ENCODE peak calls at places on chromosomes 6 and 20, in nine cellular contexts. One of them, this sample, is unnamed.
A peak's percentile ranks its signal among the peaks of the same experiment; 100 is the strongest.

GRCh38 chr6:26195924-26196845 is 109.0 kb downstream of the HFE start:
- DNase-seq in testis: no peak
- DNase-seq in Calu3: no peak
- DNase-seq in breast epithelium: no peak
- DNase-seq in H1: no peak
- DNase-seq in GM10248: no peak
- DNase-seq in lung: no peak
- DNase-seq in WTC11: no peak
- DNase-seq in CD4-positive, alpha-beta T cell: no peak
- DNase-seq in this sample: peak; percentile 26

GRCh38 chr20:38573381-38573780 is 7.6 kb upstream of the ADIG start:
- DNase-seq in testis: no peak
- DNase-seq in Calu3: no peak
- DNase-seq in breast epithelium: no peak
- DNase-seq in H1: no peak
- DNase-seq in GM10248: no peak
- DNase-seq in lung: no peak
- DNase-seq in WTC11: no peak
- DNase-seq in CD4-positive, alpha-beta T cell: no peak
- DNase-seq in this sample: no peak

GRCh38 chr20:4894409-4894808 is 106.9 kb downstream of the SLC23A2 start:
- DNase-seq in testis: no peak
- DNase-seq in Calu3: no peak
- DNase-seq in breast epithelium: no peak
- DNase-seq in H1: no peak
- DNase-seq in GM10248: no peak
- DNase-seq in lung: no peak
- DNase-seq in WTC11: no peak
- DNase-seq in CD4-positive, alpha-beta T cell: no peak
- DNase-seq in this sample: no peak

GRCh38 chr20:34639755-34640222 is 37.1 kb downstream of the PIGU start:
- DNase-seq in testis: no peak
- DNase-seq in Calu3: peak; percentile 44
- DNase-seq in breast epithelium: no peak
- DNase-seq in H1: no peak
- DNase-seq in GM10248: no peak
- DNase-seq in lung: no peak
- DNase-seq in WTC11: no peak
- DNase-seq in CD4-positive, alpha-beta T cell: no peak
- DNase-seq in this sample: no peak

GRCh38 chr6:54916858-54917257 is 70.3 kb downstream of the FAM83B start:
- DNase-seq in testis: no peak
- DNase-seq in Calu3: no peak
- DNase-seq in breast epithelium: no peak
- DNase-seq in H1: no peak
- DNase-seq in GM10248: no peak
- DNase-seq in lung: no peak
- DNase-seq in WTC11: no peak
- DNase-seq in CD4-positive, alpha-beta T cell: no peak
- DNase-seq in this sample: no peak

GRCh38 chr6:126060400-126060799 is 74.1 kb downstream of the TRMT11 start:
- DNase-seq in testis: no peak
- DNase-seq in Calu3: no peak
- DNase-seq in breast epithelium: no peak
- DNase-seq in H1: no peak
- DNase-seq in GM10248: no peak
- DNase-seq in lung: no peak
- DNase-seq in WTC11: no peak
- DNase-seq in CD4-positive, alpha-beta T cell: no peak
- DNase-seq in this sample: no peak

GRCh38 chr20:32779500-32780215 is 17.5 kb downstream of the DNMT3B start:
- DNase-seq in testis: no peak
- DNase-seq in Calu3: no peak
- DNase-seq in breast epithelium: no peak
- DNase-seq in H1: no peak
- DNase-seq in GM10248: no peak
- DNase-seq in lung: no peak
- DNase-seq in WTC11: peak; percentile 81
- DNase-seq in CD4-positive, alpha-beta T cell: no peak
- DNase-seq in this sample: peak; percentile 98

GRCh38 chr6:24692415-24692814 is 25.5 kb downstream of the ACOT13 start:
- DNase-seq in testis: no peak
- DNase-seq in Calu3: no peak
- DNase-seq in breast epithelium: no peak
- DNase-seq in H1: no peak
- DNase-seq in GM10248: no peak
- DNase-seq in lung: no peak
- DNase-seq in WTC11: no peak
- DNase-seq in CD4-positive, alpha-beta T cell: no peak
- DNase-seq in this sample: no peak

GRCh38 chr20:56249244-56249955 is 868 bp downstream of the MC3R start:
- DNase-seq in testis: peak; percentile 53
- DNase-seq in Calu3: peak; percentile 4
- DNase-seq in breast epithelium: no peak
- DNase-seq in H1: peak; percentile 5
- DNase-seq in GM10248: peak; percentile 28
- DNase-seq in lung: no peak
- DNase-seq in WTC11: peak; percentile 17
- DNase-seq in CD4-positive, alpha-beta T cell: no peak
- DNase-seq in this sample: peak; percentile 1

GRCh38 chr6:131116755-131117360 is 18.4 kb upstream of the AKAP7 start:
- DNase-seq in testis: no peak
- DNase-seq in Calu3: peak; percentile 58
- DNase-seq in breast epithelium: no peak
- DNase-seq in H1: no peak
- DNase-seq in GM10248: peak; percentile 22
- DNase-seq in lung: no peak
- DNase-seq in WTC11: no peak
- DNase-seq in CD4-positive, alpha-beta T cell: no peak
- DNase-seq in this sample: no peak

GRCh38 chr6:84763397-84764331 is 734 bp downstream of the TBX18 start:
- DNase-seq in testis: peak; percentile 33
- DNase-seq in Calu3: peak; percentile 81
- DNase-seq in breast epithelium: no peak
- DNase-seq in H1: no peak
- DNase-seq in GM10248: no peak
- DNase-seq in lung: no peak
- DNase-seq in WTC11: peak; percentile 45
- DNase-seq in CD4-positive, alpha-beta T cell: no peak
- DNase-seq in this sample: peak; percentile 18

GRCh38 chr6:158011478-158011920 is 29.8 kb downstream of the SYNJ2 start:
- DNase-seq in testis: no peak
- DNase-seq in Calu3: no peak
- DNase-seq in breast epithelium: no peak
- DNase-seq in H1: no peak
- DNase-seq in GM10248: no peak
- DNase-seq in lung: no peak
- DNase-seq in WTC11: no peak
- DNase-seq in CD4-positive, alpha-beta T cell: no peak
- DNase-seq in this sample: no peak

GRCh38 chr6:158010591-158011477 is 29.2 kb downstream of the SYNJ2 start:
- DNase-seq in testis: no peak
- DNase-seq in Calu3: no peak
- DNase-seq in breast epithelium: peak; percentile 51
- DNase-seq in H1: no peak
- DNase-seq in GM10248: no peak
- DNase-seq in lung: no peak
- DNase-seq in WTC11: no peak
- DNase-seq in CD4-positive, alpha-beta T cell: no peak
- DNase-seq in this sample: no peak

GRCh38 chr6:158006821-158007570 is 25.3 kb downstream of the SYNJ2 start:
- DNase-seq in testis: no peak
- DNase-seq in Calu3: no peak
- DNase-seq in breast epithelium: no peak
- DNase-seq in H1: no peak
- DNase-seq in GM10248: no peak
- DNase-seq in lung: no peak
- DNase-seq in WTC11: no peak
- DNase-seq in CD4-positive, alpha-beta T cell: no peak
- DNase-seq in this sample: no peak

GRCh38 chr6:158009935-158010585 is 28.4 kb downstream of the SYNJ2 start:
- DNase-seq in testis: no peak
- DNase-seq in Calu3: no peak
- DNase-seq in breast epithelium: no peak
- DNase-seq in H1: no peak
- DNase-seq in GM10248: no peak
- DNase-seq in lung: no peak
- DNase-seq in WTC11: no peak
- DNase-seq in CD4-positive, alpha-beta T cell: no peak
- DNase-seq in this sample: no peak

DNA sequence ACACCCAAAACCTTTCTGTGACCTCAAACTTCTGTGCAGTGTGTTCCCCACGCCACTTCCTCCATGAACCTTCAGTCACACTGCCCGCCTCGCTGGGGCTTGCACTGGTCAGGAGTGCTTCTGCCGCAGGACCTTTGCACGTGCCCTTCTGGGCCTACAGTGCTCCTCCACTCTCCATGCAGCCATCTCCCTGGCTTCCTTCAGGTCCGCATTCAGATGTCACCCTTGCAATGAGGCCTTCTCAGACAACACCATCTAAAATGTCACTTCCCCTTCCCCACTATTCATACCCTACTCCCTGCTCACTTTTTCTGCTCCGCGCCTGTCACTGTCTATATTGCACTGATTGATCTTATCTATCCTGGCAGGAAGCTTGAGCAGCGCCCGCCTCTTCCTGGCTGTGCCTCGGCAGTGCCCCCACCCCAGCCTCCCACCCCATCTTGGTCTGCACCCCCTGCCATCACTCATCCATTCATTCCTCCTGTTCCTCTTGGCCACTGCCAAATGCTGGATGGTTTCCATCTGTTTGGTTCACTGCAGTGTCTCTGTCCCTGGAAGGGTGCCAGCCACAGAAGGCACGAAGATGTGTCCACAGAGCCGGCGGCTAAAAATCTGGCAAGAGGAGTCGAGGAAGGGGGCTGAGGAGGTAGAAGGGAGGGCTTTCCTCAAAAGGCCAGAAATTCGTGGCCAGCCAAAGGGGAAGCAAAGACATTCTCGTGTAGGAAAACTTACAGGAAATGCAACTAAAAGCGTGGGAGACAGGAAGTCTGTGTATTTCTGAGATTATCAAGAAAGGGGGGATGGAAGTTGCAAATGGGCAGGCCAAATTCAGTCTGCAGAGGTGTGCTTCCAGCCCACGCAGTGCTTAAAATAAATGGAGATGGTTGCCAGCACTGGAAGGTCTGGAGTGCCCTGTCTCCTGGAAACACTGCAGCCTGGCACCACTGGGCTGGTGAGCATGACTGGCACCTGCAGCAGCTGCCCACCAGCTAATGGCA is 27.5 kb downstream of the SYNJ2 start:
- DNase-seq in testis: peak; percentile 59
- DNase-seq in Calu3: no peak
- DNase-seq in breast epithelium: peak; percentile 78
- DNase-seq in H1: no peak
- DNase-seq in GM10248: no peak
- DNase-seq in lung: no peak
- DNase-seq in WTC11: no peak
- DNase-seq in CD4-positive, alpha-beta T cell: no peak
- DNase-seq in this sample: no peak
- TF ChIP-seq CTCF in testis: no peak
- TF ChIP-seq CTCF in Calu3: no peak
- TF ChIP-seq CTCF in breast epithelium: no peak
- TF ChIP-seq CTCF in H1: no peak
- TF ChIP-seq CTCF in GM10248: no peak
- TF ChIP-seq CTCF in lung: no peak
- TF ChIP-seq CTCF in WTC11: no peak
- TF ChIP-seq CTCF in CD4-positive, alpha-beta T cell: no peak
- TF ChIP-seq CTCF in this sample: no peak

DNA sequence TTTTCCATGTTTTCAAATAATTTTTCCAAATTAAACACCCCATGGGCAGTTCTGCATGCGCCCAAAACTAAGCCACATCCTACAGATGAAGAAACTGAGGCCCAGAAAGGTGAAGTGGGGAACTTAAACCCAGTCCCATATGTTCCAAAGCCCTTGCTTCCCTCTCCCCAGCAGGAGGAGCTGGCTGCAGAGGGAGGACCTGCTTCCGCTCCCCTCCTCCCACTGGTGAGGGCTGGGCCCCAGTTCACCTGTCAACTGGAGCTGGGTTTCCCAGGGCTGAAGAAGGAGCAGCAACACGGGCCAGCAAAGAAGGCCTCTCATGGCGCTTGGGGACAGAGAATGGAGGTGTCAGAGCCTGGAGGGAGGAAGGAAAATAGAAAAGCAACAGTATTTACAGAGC is 1.4 kb upstream of the RBPJL start:
- DNase-seq in testis: no peak
- DNase-seq in Calu3: no peak
- DNase-seq in breast epithelium: no peak
- DNase-seq in H1: no peak
- DNase-seq in GM10248: no peak
- DNase-seq in lung: no peak
- DNase-seq in WTC11: peak; percentile 36
- DNase-seq in CD4-positive, alpha-beta T cell: no peak
- DNase-seq in this sample: no peak
- TF ChIP-seq CTCF in testis: no peak
- TF ChIP-seq CTCF in Calu3: peak; percentile 31
- TF ChIP-seq CTCF in breast epithelium: no peak
- TF ChIP-seq CTCF in H1: peak; percentile 26
- TF ChIP-seq CTCF in GM10248: no peak
- TF ChIP-seq CTCF in lung: no peak
- TF ChIP-seq CTCF in WTC11: no peak
- TF ChIP-seq CTCF in CD4-positive, alpha-beta T cell: no peak
- TF ChIP-seq CTCF in this sample: no peak

DNA sequence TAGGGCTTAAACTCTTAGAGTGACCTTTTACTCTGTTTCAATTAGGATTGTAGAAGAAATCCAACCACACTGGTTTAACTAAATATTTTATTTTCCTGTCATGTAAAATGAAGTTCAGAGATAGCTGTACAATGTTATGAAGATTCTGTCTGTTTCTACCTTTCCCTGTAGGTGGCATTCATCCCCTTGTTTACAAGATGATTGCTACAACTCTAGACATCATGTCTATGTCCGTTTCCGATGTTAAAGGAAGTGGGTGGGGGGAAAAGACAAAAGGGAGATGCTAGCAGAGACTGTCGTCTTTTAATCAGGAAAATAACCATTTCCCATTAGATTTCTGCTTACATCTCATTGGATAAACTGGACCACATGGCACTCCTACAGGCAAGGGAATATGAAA is 30.9 kb upstream of the RIMS1 start:
- DNase-seq in testis: no peak
- DNase-seq in Calu3: no peak
- DNase-seq in breast epithelium: no peak
- DNase-seq in H1: no peak
- DNase-seq in GM10248: no peak
- DNase-seq in lung: no peak
- DNase-seq in WTC11: no peak
- DNase-seq in CD4-positive, alpha-beta T cell: no peak
- DNase-seq in this sample: no peak
- TF ChIP-seq CTCF in testis: no peak
- TF ChIP-seq CTCF in Calu3: no peak
- TF ChIP-seq CTCF in breast epithelium: no peak
- TF ChIP-seq CTCF in H1: no peak
- TF ChIP-seq CTCF in GM10248: no peak
- TF ChIP-seq CTCF in lung: no peak
- TF ChIP-seq CTCF in WTC11: no peak
- TF ChIP-seq CTCF in CD4-positive, alpha-beta T cell: no peak
- TF ChIP-seq CTCF in this sample: no peak

DNA sequence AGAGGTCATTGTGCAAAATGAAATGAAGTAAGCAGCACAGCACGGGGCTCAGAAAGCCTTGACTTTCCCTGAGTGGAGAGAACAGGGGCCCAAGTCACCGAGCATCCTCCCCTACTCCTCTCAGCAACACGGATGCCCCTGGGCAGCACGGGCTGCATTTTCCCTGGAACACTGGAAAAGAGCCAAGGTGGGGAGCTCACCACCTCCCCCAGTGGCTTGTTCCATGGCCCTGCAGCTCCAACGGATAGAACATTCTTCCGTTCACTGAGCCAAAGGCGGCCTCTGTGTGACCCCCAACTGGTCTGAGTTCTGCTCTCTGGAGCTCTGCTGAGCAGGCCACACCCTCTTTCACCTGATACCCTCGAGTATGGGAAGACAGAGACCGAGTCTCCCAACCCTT is 20.8 kb upstream of the EMILIN3 start:
- DNase-seq in testis: no peak
- DNase-seq in Calu3: no peak
- DNase-seq in breast epithelium: no peak
- DNase-seq in H1: no peak
- DNase-seq in GM10248: no peak
- DNase-seq in lung: no peak
- DNase-seq in WTC11: peak; percentile 60
- DNase-seq in CD4-positive, alpha-beta T cell: no peak
- DNase-seq in this sample: no peak
- TF ChIP-seq CTCF in testis: no peak
- TF ChIP-seq CTCF in Calu3: no peak
- TF ChIP-seq CTCF in breast epithelium: no peak
- TF ChIP-seq CTCF in H1: peak; percentile 1
- TF ChIP-seq CTCF in GM10248: no peak
- TF ChIP-seq CTCF in lung: no peak
- TF ChIP-seq CTCF in WTC11: no peak
- TF ChIP-seq CTCF in CD4-positive, alpha-beta T cell: no peak
- TF ChIP-seq CTCF in this sample: no peak

This sample was measured in neural crest cell.